ENCODE peak calls at places on chromosomes 13 and 19, in five cellular contexts. J is stomach; B is GM23248; E is K562; W is CD8-positive, alpha-beta memory T cell. C is an unnamed sample.

GRCh38 chr19:7729831-7730285 is 2.1 kb downstream of the CLEC4G start:
- DNase-seq in W (no peak), B (no peak), J (no peak), E (no peak), C (no peak)

GRCh38 chr13:42272115-42272756 is at the start of gene AKAP11:
- DNase-seq in W (peak; percentile 71), J (peak; percentile 45), E (peak; percentile 21), B (peak; percentile 75), C (no peak)

GRCh38 chr19:16202320-16203255 is 4.9 kb downstream of the AP1M1 start:
- DNase-seq in J (no peak), W (peak; percentile 27), B (peak; percentile 49), E (no peak), C (no peak)

GRCh38 chr13:78604782-78605611 is 1.6 kb upstream of the POU4F1 start:
- DNase-seq in B (peak; percentile 52), E (peak; percentile 53), W (no peak), J (no peak), C (no peak)

GRCh38 chr13:45297456-45298205 is 43.4 kb downstream of the TPT1 start:
- DNase-seq in E (no peak), W (no peak), J (no peak), B (no peak), C (no peak)

GRCh38 chr19:33186431-33186830 is 7.7 kb upstream of the LRP3 start:
- DNase-seq in B (no peak), W (no peak), J (no peak), E (no peak), C (no peak)

GRCh38 chr13:21929400-21929799 is 258.5 kb downstream of the FGF9 start:
- DNase-seq in B (no peak), J (no peak), W (no peak), E (no peak), C (no peak)

GRCh38 chr19:33674575-33675367 is 53.0 kb downstream of the CHST8 start:
- DNase-seq in B (no peak), E (no peak), W (no peak), J (peak; percentile 18), C (no peak)

GRCh38 chr19:11208526-11209471 is 11.5 kb upstream of the KANK2 start:
- DNase-seq in E (no peak), J (no peak), W (no peak), B (peak; percentile 51), C (no peak)

GRCh38 chr19:23273594-23274412 is 23.6 kb upstream of the ZNF724 start:
- DNase-seq in E (peak; percentile 52), J (peak; percentile 93), B (peak; percentile 93), W (peak; percentile 94), C (peak; percentile 88)

GRCh38 chr19:9144920-9145319 is 4.7 kb downstream of the ZNF317 start:
- DNase-seq in W (no peak), J (no peak), B (peak; percentile 21), E (no peak), C (no peak)

GRCh38 chr19:47729468-47729798 is 15.9 kb upstream of the NOP53 start:
- DNase-seq in J (peak; percentile 63), W (no peak), E (peak; percentile 79), B (peak; percentile 90), C (no peak)

GRCh38 chr13:26995159-26995558 is 176.5 kb downstream of the USP12 start:
- DNase-seq in E (no peak), B (no peak), W (no peak), J (no peak), C (no peak)

GRCh38 chr19:3977242-3978143 is 6.6 kb upstream of the DAPK3 start:
- DNase-seq in W (no peak), J (no peak), B (peak; percentile 43), E (no peak), C (no peak)

GRCh38 chr19:51697169-51697776 is 4.1 kb downstream of the SPACA6 start:
- DNase-seq in J (peak; percentile 22), W (no peak), E (no peak), B (no peak), C (no peak)

GRCh38 chr19:51664997-51665396 is 18.4 kb upstream of the SIGLEC14 start:
- DNase-seq in J (no peak), B (peak; percentile 61), W (no peak), E (no peak), C (no peak)

GRCh38 chr19:50190439-50190891 is 13.0 kb upstream of the MYH14 start:
- DNase-seq in W (no peak), E (no peak), B (no peak), J (peak; percentile 60), C (no peak)

GRCh38 chr19:50189326-50189725 is 14.1 kb upstream of the MYH14 start:
- DNase-seq in W (no peak), B (no peak), J (no peak), E (no peak), C (no peak)

GRCh38 chr19:50191270-50191669 is 12.2 kb upstream of the MYH14 start:
- DNase-seq in W (no peak), B (no peak), E (no peak), J (no peak), C (no peak)

GRCh38 chr19:50184196-50184595 is 19.2 kb upstream of the MYH14 start:
- DNase-seq in W (no peak), E (no peak), B (no peak), J (no peak), C (no peak)

DNA sequence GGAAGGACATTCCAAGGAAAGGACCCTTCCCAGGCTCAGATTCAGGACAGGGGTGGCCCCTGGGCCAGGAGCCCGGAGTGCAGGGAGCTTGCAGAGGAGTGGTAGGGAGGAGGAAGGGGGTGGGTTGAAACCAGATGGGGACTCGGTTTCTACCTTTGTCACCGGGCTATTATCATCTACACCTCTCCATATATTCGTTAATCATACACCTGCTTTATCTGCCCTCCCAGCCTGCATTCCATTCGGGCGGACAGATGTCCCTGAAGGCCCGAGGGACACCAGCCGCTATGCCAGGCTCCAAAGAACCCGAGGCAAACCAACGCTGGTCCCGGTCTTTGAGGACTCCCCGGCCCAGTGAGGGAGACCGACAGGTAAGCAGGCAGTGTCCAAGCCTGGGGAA is 15.5 kb upstream of the MYH14 start:
- DNase-seq in W (no peak), E (no peak), B (no peak), J (no peak), C (no peak)
- H3K9me3 ChIP-seq in W (no peaks in the 10 kb centered on the region), E (no peaks in the 10 kb centered on the region), B (no peaks in the 10 kb centered on the region), J (no peaks in the 10 kb centered on the region), C (no peaks in the 10 kb centered on the region)

DNA sequence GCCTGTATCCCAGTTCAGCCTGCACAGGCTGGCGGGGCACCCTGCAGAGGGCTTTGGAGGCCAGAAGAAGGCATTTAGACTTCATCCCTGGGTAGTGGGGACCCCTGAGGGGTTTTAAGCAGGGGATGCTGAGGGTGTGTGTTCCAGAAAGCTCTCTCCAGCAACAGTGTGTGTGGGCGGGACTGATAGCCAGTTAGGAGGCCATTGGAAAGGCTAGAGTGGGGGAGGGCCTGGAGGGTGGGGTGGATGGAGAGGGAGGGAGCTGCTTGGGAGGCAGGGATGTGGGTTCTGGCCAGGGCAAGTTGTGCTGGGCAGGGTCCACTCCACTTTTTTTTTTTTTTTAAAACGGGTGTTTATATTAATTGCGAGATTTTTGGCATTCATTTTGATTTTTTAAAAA is 28.3 kb downstream of the LYL1 start:
- DNase-seq in J (no peak), W (no peak), B (no peak), E (peak; percentile 38), C (no peak)
- H3K36me3 ChIP-seq in J (peaks cover 61% of the 10 kb centered on the region), W (no peaks in the 10 kb centered on the region), B (peaks cover 26% of the 10 kb centered on the region), E (peaks cover 39% of the 10 kb centered on the region), C (no peaks in the 10 kb centered on the region)

DNA sequence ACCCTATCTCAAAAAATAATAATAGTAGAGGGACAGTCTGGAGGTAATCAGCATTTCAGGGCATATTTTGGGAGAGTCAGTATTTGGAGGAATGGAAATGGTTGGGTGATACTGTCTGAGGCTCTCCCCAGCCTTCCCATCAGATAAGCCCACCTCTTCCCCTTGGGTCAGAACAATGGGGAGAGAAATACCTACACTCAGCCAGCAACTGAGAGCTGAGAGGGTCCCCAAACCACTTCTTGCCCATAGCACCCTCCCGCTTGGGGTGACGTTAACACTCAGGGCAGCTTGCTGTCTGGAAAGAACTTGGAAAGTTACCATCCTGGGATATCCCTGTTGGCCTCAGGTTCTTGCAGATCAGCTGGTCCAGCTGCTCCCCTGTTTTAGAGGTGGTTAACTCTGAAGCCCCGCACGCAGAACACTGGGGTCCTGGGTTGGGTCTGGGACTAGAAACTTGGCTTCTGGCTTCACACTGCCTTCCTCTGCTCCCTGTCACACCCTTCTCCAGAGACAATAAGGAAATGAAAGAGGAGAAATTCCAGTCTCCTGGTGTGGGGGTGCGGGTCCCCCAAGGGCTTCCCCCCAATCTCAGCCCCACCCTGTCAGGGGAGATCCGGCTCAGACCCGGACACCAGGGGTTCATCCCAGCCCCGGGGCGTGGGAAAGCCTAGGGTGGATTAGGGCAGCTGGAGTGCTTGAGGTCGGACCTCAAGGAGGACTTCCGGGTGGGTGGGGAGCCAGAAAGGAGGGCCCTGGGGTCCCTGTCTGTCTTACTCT is 2.5 kb downstream of the FOXA3 start:
- DNase-seq in W (no peak), J (no peak), E (no peak), B (no peak), C (no peak)
- H3K27ac ChIP-seq in W (no peak overlapping the region), J (peak overlapping the region; percentile 92), E (peak overlapping the region; percentile 5), B (no peak overlapping the region), C (no peak overlapping the region)

DNA sequence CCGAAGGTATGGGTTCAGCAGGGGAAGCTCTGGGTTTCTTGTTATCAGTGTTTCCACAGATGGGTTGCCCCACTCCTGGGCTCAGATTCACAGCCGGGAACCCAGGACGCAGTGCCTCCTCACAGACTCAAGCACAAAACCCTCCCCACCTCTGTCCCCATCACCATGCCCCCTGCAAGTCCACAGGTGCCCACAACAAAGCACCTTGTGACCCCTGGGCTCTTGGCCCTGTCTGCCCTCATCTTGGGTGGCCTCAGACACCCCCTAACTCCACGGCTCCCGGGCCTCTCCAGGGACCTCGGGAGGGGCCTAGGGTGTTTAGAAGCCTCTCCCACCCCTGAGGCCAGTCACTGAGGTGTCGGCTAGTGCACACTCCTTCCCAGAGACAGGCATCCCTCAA is 231.7 kb downstream of the TUBA3C start:
- DNase-seq in E (no peak), W (no peak), B (no peak), J (no peak), C (no peak)
- H3K9me3 ChIP-seq in E (no peaks in the 10 kb centered on the region), W (no peaks in the 10 kb centered on the region), B (no peaks in the 10 kb centered on the region), J (peaks cover 6% of the 10 kb centered on the region), C (no peaks in the 10 kb centered on the region)

C was measured in effector memory CD4-positive, alpha-beta T cell.